ENCODE peak calls at places on chromosomes 16 and 17, in nine cellular contexts. One of them, this sample, is unnamed.
A peak's percentile ranks its signal among the peaks of the same experiment; 100 is the strongest.

GRCh38 chr17:63440770-63441335 is 5.3 kb downstream of the CYB561 start:
- DNase-seq in NCI-H526: no peak
- DNase-seq in T-helper 2 cell: no peak
- DNase-seq in EL: no peak
- DNase-seq in foreskin fibroblast: no peak
- DNase-seq in midbrain: no peak
- DNase-seq in skeletal muscle cell: no peak
- DNase-seq in activated CD4-positive, alpha-beta T cell treated with anti-CD3 and anti-CD28 coated beads, Interleukin-2, amount 50 U/mL, for 48 hours: no peak
- DNase-seq in activated T-helper 9 cell treated with anti-CD3 and anti-CD28 coated beads, Interleukin-2, amount 50 U/mL, for 16 hours: no peak
- DNase-seq in this sample: no peak

GRCh38 chr17:43936434-43936833 is 5.8 kb downstream of the PPY start:
- DNase-seq in midbrain: no peak
- DNase-seq in foreskin fibroblast: peak; percentile 59
- DNase-seq in T-helper 2 cell: no peak
- DNase-seq in skeletal muscle cell: no peak
- DNase-seq in NCI-H526: no peak
- DNase-seq in activated T-helper 9 cell treated with anti-CD3 and anti-CD28 coated beads, Interleukin-2, amount 50 U/mL, for 16 hours: no peak
- DNase-seq in EL: peak; percentile 64
- DNase-seq in activated CD4-positive, alpha-beta T cell treated with anti-CD3 and anti-CD28 coated beads, Interleukin-2, amount 50 U/mL, for 48 hours: no peak
- DNase-seq in this sample: no peak

GRCh38 chr17:81527591-81528383 is at the start of gene FSCN2:
- DNase-seq in skeletal muscle cell: no peak
- DNase-seq in NCI-H526: no peak
- DNase-seq in activated CD4-positive, alpha-beta T cell treated with anti-CD3 and anti-CD28 coated beads, Interleukin-2, amount 50 U/mL, for 48 hours: no peak
- DNase-seq in activated T-helper 9 cell treated with anti-CD3 and anti-CD28 coated beads, Interleukin-2, amount 50 U/mL, for 16 hours: no peak
- DNase-seq in midbrain: no peak
- DNase-seq in T-helper 2 cell: no peak
- DNase-seq in EL: peak; percentile 57
- DNase-seq in foreskin fibroblast: no peak
- DNase-seq in this sample: no peak

GRCh38 chr16:14119799-14120198 is 48.7 kb downstream of the MRTFB start:
- DNase-seq in skeletal muscle cell: no peak
- DNase-seq in T-helper 2 cell: no peak
- DNase-seq in activated CD4-positive, alpha-beta T cell treated with anti-CD3 and anti-CD28 coated beads, Interleukin-2, amount 50 U/mL, for 48 hours: no peak
- DNase-seq in EL: no peak
- DNase-seq in activated T-helper 9 cell treated with anti-CD3 and anti-CD28 coated beads, Interleukin-2, amount 50 U/mL, for 16 hours: no peak
- DNase-seq in foreskin fibroblast: no peak
- DNase-seq in NCI-H526: no peak
- DNase-seq in midbrain: no peak
- DNase-seq in this sample: no peak

GRCh38 chr17:49519781-49520180 is 24.7 kb downstream of the NGFR start:
- DNase-seq in EL: no peak
- DNase-seq in foreskin fibroblast: no peak
- DNase-seq in activated CD4-positive, alpha-beta T cell treated with anti-CD3 and anti-CD28 coated beads, Interleukin-2, amount 50 U/mL, for 48 hours: no peak
- DNase-seq in activated T-helper 9 cell treated with anti-CD3 and anti-CD28 coated beads, Interleukin-2, amount 50 U/mL, for 16 hours: no peak
- DNase-seq in NCI-H526: no peak
- DNase-seq in midbrain: no peak
- DNase-seq in T-helper 2 cell: no peak
- DNase-seq in skeletal muscle cell: no peak
- DNase-seq in this sample: peak; percentile 36

GRCh38 chr17:64231567-64232141 is 31.4 kb downstream of the TEX2 start:
- DNase-seq in EL: no peak
- DNase-seq in activated CD4-positive, alpha-beta T cell treated with anti-CD3 and anti-CD28 coated beads, Interleukin-2, amount 50 U/mL, for 48 hours: no peak
- DNase-seq in activated T-helper 9 cell treated with anti-CD3 and anti-CD28 coated beads, Interleukin-2, amount 50 U/mL, for 16 hours: no peak
- DNase-seq in foreskin fibroblast: no peak
- DNase-seq in skeletal muscle cell: no peak
- DNase-seq in T-helper 2 cell: no peak
- DNase-seq in midbrain: no peak
- DNase-seq in NCI-H526: no peak
- DNase-seq in this sample: no peak

GRCh38 chr17:15392326-15392739 is 50.9 kb upstream of the TEKT3 start:
- DNase-seq in activated T-helper 9 cell treated with anti-CD3 and anti-CD28 coated beads, Interleukin-2, amount 50 U/mL, for 16 hours: no peak
- DNase-seq in T-helper 2 cell: no peak
- DNase-seq in midbrain: no peak
- DNase-seq in foreskin fibroblast: peak; percentile 93
- DNase-seq in NCI-H526: no peak
- DNase-seq in activated CD4-positive, alpha-beta T cell treated with anti-CD3 and anti-CD28 coated beads, Interleukin-2, amount 50 U/mL, for 48 hours: no peak
- DNase-seq in skeletal muscle cell: peak; percentile 71
- DNase-seq in EL: peak; percentile 91
- DNase-seq in this sample: no peak

GRCh38 chr16:73058221-73058615 is 10.3 kb upstream of the ZFHX3 start:
- DNase-seq in foreskin fibroblast: no peak
- DNase-seq in skeletal muscle cell: no peak
- DNase-seq in midbrain: no peak
- DNase-seq in activated CD4-positive, alpha-beta T cell treated with anti-CD3 and anti-CD28 coated beads, Interleukin-2, amount 50 U/mL, for 48 hours: peak; percentile 32
- DNase-seq in NCI-H526: no peak
- DNase-seq in activated T-helper 9 cell treated with anti-CD3 and anti-CD28 coated beads, Interleukin-2, amount 50 U/mL, for 16 hours: no peak
- DNase-seq in T-helper 2 cell: no peak
- DNase-seq in EL: peak; percentile 58
- DNase-seq in this sample: no peak

GRCh38 chr16:2244301-2244700 is 7.1 kb downstream of the ECI1 start:
- DNase-seq in T-helper 2 cell: no peak
- DNase-seq in EL: no peak
- DNase-seq in NCI-H526: no peak
- DNase-seq in midbrain: no peak
- DNase-seq in activated CD4-positive, alpha-beta T cell treated with anti-CD3 and anti-CD28 coated beads, Interleukin-2, amount 50 U/mL, for 48 hours: no peak
- DNase-seq in skeletal muscle cell: no peak
- DNase-seq in activated T-helper 9 cell treated with anti-CD3 and anti-CD28 coated beads, Interleukin-2, amount 50 U/mL, for 16 hours: no peak
- DNase-seq in foreskin fibroblast: no peak
- DNase-seq in this sample: no peak

GRCh38 chr16:14564323-14564722 is 65.7 kb downstream of the PARN start:
- DNase-seq in EL: no peak
- DNase-seq in skeletal muscle cell: no peak
- DNase-seq in T-helper 2 cell: no peak
- DNase-seq in foreskin fibroblast: no peak
- DNase-seq in NCI-H526: peak; percentile 90
- DNase-seq in activated T-helper 9 cell treated with anti-CD3 and anti-CD28 coated beads, Interleukin-2, amount 50 U/mL, for 16 hours: no peak
- DNase-seq in activated CD4-positive, alpha-beta T cell treated with anti-CD3 and anti-CD28 coated beads, Interleukin-2, amount 50 U/mL, for 48 hours: no peak
- DNase-seq in midbrain: no peak
- DNase-seq in this sample: no peak

GRCh38 chr16:10684541-10685151 is 10.1 kb downstream of the TEKT5 start:
- DNase-seq in midbrain: no peak
- DNase-seq in skeletal muscle cell: no peak
- DNase-seq in activated T-helper 9 cell treated with anti-CD3 and anti-CD28 coated beads, Interleukin-2, amount 50 U/mL, for 16 hours: no peak
- DNase-seq in foreskin fibroblast: no peak
- DNase-seq in T-helper 2 cell: no peak
- DNase-seq in EL: no peak
- DNase-seq in activated CD4-positive, alpha-beta T cell treated with anti-CD3 and anti-CD28 coated beads, Interleukin-2, amount 50 U/mL, for 48 hours: no peak
- DNase-seq in NCI-H526: no peak
- DNase-seq in this sample: no peak

GRCh38 chr16:76787394-76787793 is 403.6 kb upstream of the MON1B start:
- DNase-seq in NCI-H526: no peak
- DNase-seq in activated T-helper 9 cell treated with anti-CD3 and anti-CD28 coated beads, Interleukin-2, amount 50 U/mL, for 16 hours: no peak
- DNase-seq in EL: no peak
- DNase-seq in midbrain: no peak
- DNase-seq in activated CD4-positive, alpha-beta T cell treated with anti-CD3 and anti-CD28 coated beads, Interleukin-2, amount 50 U/mL, for 48 hours: no peak
- DNase-seq in foreskin fibroblast: no peak
- DNase-seq in skeletal muscle cell: no peak
- DNase-seq in T-helper 2 cell: no peak
- DNase-seq in this sample: no peak

GRCh38 chr16:71645450-71645849 is 19.5 kb downstream of the MARVELD3 start:
- DNase-seq in midbrain: no peak
- DNase-seq in EL: peak; percentile 33
- DNase-seq in skeletal muscle cell: peak; percentile 9
- DNase-seq in activated CD4-positive, alpha-beta T cell treated with anti-CD3 and anti-CD28 coated beads, Interleukin-2, amount 50 U/mL, for 48 hours: no peak
- DNase-seq in activated T-helper 9 cell treated with anti-CD3 and anti-CD28 coated beads, Interleukin-2, amount 50 U/mL, for 16 hours: no peak
- DNase-seq in NCI-H526: no peak
- DNase-seq in foreskin fibroblast: no peak
- DNase-seq in T-helper 2 cell: no peak
- DNase-seq in this sample: no peak

GRCh38 chr16:83681421-83681820 is 126.4 kb upstream of the HSBP1 start:
- DNase-seq in T-helper 2 cell: no peak
- DNase-seq in activated CD4-positive, alpha-beta T cell treated with anti-CD3 and anti-CD28 coated beads, Interleukin-2, amount 50 U/mL, for 48 hours: no peak
- DNase-seq in NCI-H526: no peak
- DNase-seq in foreskin fibroblast: no peak
- DNase-seq in midbrain: no peak
- DNase-seq in activated T-helper 9 cell treated with anti-CD3 and anti-CD28 coated beads, Interleukin-2, amount 50 U/mL, for 16 hours: no peak
- DNase-seq in skeletal muscle cell: no peak
- DNase-seq in EL: no peak
- DNase-seq in this sample: no peak

GRCh38 chr17:46163929-46164594 is 29.2 kb downstream of the KANSL1 start:
- DNase-seq in activated T-helper 9 cell treated with anti-CD3 and anti-CD28 coated beads, Interleukin-2, amount 50 U/mL, for 16 hours: no peak
- DNase-seq in T-helper 2 cell: no peak
- DNase-seq in EL: no peak
- DNase-seq in NCI-H526: no peak
- DNase-seq in foreskin fibroblast: no peak
- DNase-seq in skeletal muscle cell: no peak
- DNase-seq in activated CD4-positive, alpha-beta T cell treated with anti-CD3 and anti-CD28 coated beads, Interleukin-2, amount 50 U/mL, for 48 hours: no peak
- DNase-seq in midbrain: no peak
- DNase-seq in this sample: no peak

GRCh38 chr17:81380682-81381518 is 14.4 kb upstream of the BAHCC1 start:
- DNase-seq in T-helper 2 cell: no peak
- DNase-seq in activated CD4-positive, alpha-beta T cell treated with anti-CD3 and anti-CD28 coated beads, Interleukin-2, amount 50 U/mL, for 48 hours: no peak
- DNase-seq in midbrain: no peak
- DNase-seq in NCI-H526: no peak
- DNase-seq in EL: no peak
- DNase-seq in foreskin fibroblast: no peak
- DNase-seq in skeletal muscle cell: no peak
- DNase-seq in activated T-helper 9 cell treated with anti-CD3 and anti-CD28 coated beads, Interleukin-2, amount 50 U/mL, for 16 hours: no peak
- DNase-seq in this sample: no peak

GRCh38 chr17:78176548-78177025 is 8.2 kb downstream of the SYNGR2 start:
- DNase-seq in activated T-helper 9 cell treated with anti-CD3 and anti-CD28 coated beads, Interleukin-2, amount 50 U/mL, for 16 hours: peak; percentile 67
- DNase-seq in NCI-H526: peak; percentile 11
- DNase-seq in T-helper 2 cell: peak; percentile 54
- DNase-seq in midbrain: peak; percentile 52
- DNase-seq in skeletal muscle cell: no peak
- DNase-seq in EL: peak; percentile 31
- DNase-seq in foreskin fibroblast: no peak
- DNase-seq in activated CD4-positive, alpha-beta T cell treated with anti-CD3 and anti-CD28 coated beads, Interleukin-2, amount 50 U/mL, for 48 hours: peak; percentile 77
- DNase-seq in this sample: peak; percentile 92

GRCh38 chr17:81986606-81987005 is 9.2 kb downstream of the ASPSCR1 start:
- DNase-seq in skeletal muscle cell: no peak
- DNase-seq in activated T-helper 9 cell treated with anti-CD3 and anti-CD28 coated beads, Interleukin-2, amount 50 U/mL, for 16 hours: no peak
- DNase-seq in midbrain: no peak
- DNase-seq in activated CD4-positive, alpha-beta T cell treated with anti-CD3 and anti-CD28 coated beads, Interleukin-2, amount 50 U/mL, for 48 hours: no peak
- DNase-seq in NCI-H526: no peak
- DNase-seq in foreskin fibroblast: no peak
- DNase-seq in EL: no peak
- DNase-seq in T-helper 2 cell: no peak
- DNase-seq in this sample: no peak

GRCh38 chr16:685967-686366 is 1.8 kb upstream of the JMJD8 start:
- DNase-seq in foreskin fibroblast: no peak
- DNase-seq in NCI-H526: no peak
- DNase-seq in T-helper 2 cell: no peak
- DNase-seq in activated T-helper 9 cell treated with anti-CD3 and anti-CD28 coated beads, Interleukin-2, amount 50 U/mL, for 16 hours: no peak
- DNase-seq in midbrain: no peak
- DNase-seq in skeletal muscle cell: no peak
- DNase-seq in activated CD4-positive, alpha-beta T cell treated with anti-CD3 and anti-CD28 coated beads, Interleukin-2, amount 50 U/mL, for 48 hours: no peak
- DNase-seq in EL: peak; percentile 48
- DNase-seq in this sample: no peak

GRCh38 chr17:74981979-74982662 is 5.3 kb upstream of the CDR2L start:
- DNase-seq in foreskin fibroblast: peak; percentile 52
- DNase-seq in skeletal muscle cell: no peak
- DNase-seq in T-helper 2 cell: peak; percentile 83
- DNase-seq in NCI-H526: peak; percentile 35
- DNase-seq in midbrain: peak; percentile 88
- DNase-seq in activated T-helper 9 cell treated with anti-CD3 and anti-CD28 coated beads, Interleukin-2, amount 50 U/mL, for 16 hours: peak; percentile 71
- DNase-seq in EL: peak; percentile 69
- DNase-seq in activated CD4-positive, alpha-beta T cell treated with anti-CD3 and anti-CD28 coated beads, Interleukin-2, amount 50 U/mL, for 48 hours: peak; percentile 79
- DNase-seq in this sample: peak; percentile 93

GRCh38 chr17:48603959-48604769 is 622 bp downstream of the HOXB6 start:
- DNase-seq in NCI-H526: no peak
- DNase-seq in midbrain: no peak
- DNase-seq in skeletal muscle cell: no peak
- DNase-seq in activated T-helper 9 cell treated with anti-CD3 and anti-CD28 coated beads, Interleukin-2, amount 50 U/mL, for 16 hours: no peak
- DNase-seq in foreskin fibroblast: no peak
- DNase-seq in EL: no peak
- DNase-seq in T-helper 2 cell: no peak
- DNase-seq in activated CD4-positive, alpha-beta T cell treated with anti-CD3 and anti-CD28 coated beads, Interleukin-2, amount 50 U/mL, for 48 hours: no peak
- DNase-seq in this sample: no peak

GRCh38 chr17:45265823-45266222 is 3.9 kb upstream of the SPATA32 start:
- DNase-seq in NCI-H526: no peak
- DNase-seq in skeletal muscle cell: peak; percentile 72
- DNase-seq in midbrain: no peak
- DNase-seq in activated T-helper 9 cell treated with anti-CD3 and anti-CD28 coated beads, Interleukin-2, amount 50 U/mL, for 16 hours: no peak
- DNase-seq in T-helper 2 cell: no peak
- DNase-seq in foreskin fibroblast: peak; percentile 89
- DNase-seq in activated CD4-positive, alpha-beta T cell treated with anti-CD3 and anti-CD28 coated beads, Interleukin-2, amount 50 U/mL, for 48 hours: no peak
- DNase-seq in EL: peak; percentile 92
- DNase-seq in this sample: no peak

GRCh38 chr17:58187063-58187462 is 5.5 kb upstream of the EPX start:
- DNase-seq in T-helper 2 cell: no peak
- DNase-seq in NCI-H526: no peak
- DNase-seq in activated T-helper 9 cell treated with anti-CD3 and anti-CD28 coated beads, Interleukin-2, amount 50 U/mL, for 16 hours: no peak
- DNase-seq in foreskin fibroblast: no peak
- DNase-seq in activated CD4-positive, alpha-beta T cell treated with anti-CD3 and anti-CD28 coated beads, Interleukin-2, amount 50 U/mL, for 48 hours: no peak
- DNase-seq in skeletal muscle cell: no peak
- DNase-seq in midbrain: no peak
- DNase-seq in EL: no peak
- DNase-seq in this sample: no peak

GRCh38 chr16:55497558-55497957 is 11.3 kb upstream of the LPCAT2 start:
- DNase-seq in T-helper 2 cell: no peak
- DNase-seq in activated CD4-positive, alpha-beta T cell treated with anti-CD3 and anti-CD28 coated beads, Interleukin-2, amount 50 U/mL, for 48 hours: no peak
- DNase-seq in NCI-H526: no peak
- DNase-seq in foreskin fibroblast: no peak
- DNase-seq in EL: no peak
- DNase-seq in skeletal muscle cell: no peak
- DNase-seq in activated T-helper 9 cell treated with anti-CD3 and anti-CD28 coated beads, Interleukin-2, amount 50 U/mL, for 16 hours: no peak
- DNase-seq in midbrain: no peak
- DNase-seq in this sample: no peak

GRCh38 chr17:1206016-1206787 is 26.4 kb upstream of the ABR start:
- DNase-seq in activated CD4-positive, alpha-beta T cell treated with anti-CD3 and anti-CD28 coated beads, Interleukin-2, amount 50 U/mL, for 48 hours: no peak
- DNase-seq in T-helper 2 cell: no peak
- DNase-seq in skeletal muscle cell: no peak
- DNase-seq in midbrain: no peak
- DNase-seq in activated T-helper 9 cell treated with anti-CD3 and anti-CD28 coated beads, Interleukin-2, amount 50 U/mL, for 16 hours: no peak
- DNase-seq in NCI-H526: no peak
- DNase-seq in foreskin fibroblast: no peak
- DNase-seq in EL: no peak
- DNase-seq in this sample: no peak

GRCh38 chr17:33201255-33201654 is 91.8 kb downstream of the ASIC2 start:
- DNase-seq in activated CD4-positive, alpha-beta T cell treated with anti-CD3 and anti-CD28 coated beads, Interleukin-2, amount 50 U/mL, for 48 hours: no peak
- DNase-seq in skeletal muscle cell: no peak
- DNase-seq in EL: no peak
- DNase-seq in foreskin fibroblast: no peak
- DNase-seq in T-helper 2 cell: no peak
- DNase-seq in activated T-helper 9 cell treated with anti-CD3 and anti-CD28 coated beads, Interleukin-2, amount 50 U/mL, for 16 hours: no peak
- DNase-seq in NCI-H526: no peak
- DNase-seq in midbrain: no peak
- DNase-seq in this sample: no peak

GRCh38 chr17:76847031-76847430 is 21.2 kb upstream of the MGAT5B start:
- DNase-seq in activated T-helper 9 cell treated with anti-CD3 and anti-CD28 coated beads, Interleukin-2, amount 50 U/mL, for 16 hours: no peak
- DNase-seq in midbrain: no peak
- DNase-seq in foreskin fibroblast: no peak
- DNase-seq in skeletal muscle cell: no peak
- DNase-seq in EL: no peak
- DNase-seq in NCI-H526: no peak
- DNase-seq in T-helper 2 cell: no peak
- DNase-seq in activated CD4-positive, alpha-beta T cell treated with anti-CD3 and anti-CD28 coated beads, Interleukin-2, amount 50 U/mL, for 48 hours: no peak
- DNase-seq in this sample: no peak

GRCh38 chr16:2514333-2515179 is 804 bp downstream of the ATP6V0C start:
- DNase-seq in EL: no peak
- DNase-seq in NCI-H526: no peak
- DNase-seq in skeletal muscle cell: no peak
- DNase-seq in midbrain: no peak
- DNase-seq in activated T-helper 9 cell treated with anti-CD3 and anti-CD28 coated beads, Interleukin-2, amount 50 U/mL, for 16 hours: peak; percentile 28
- DNase-seq in activated CD4-positive, alpha-beta T cell treated with anti-CD3 and anti-CD28 coated beads, Interleukin-2, amount 50 U/mL, for 48 hours: peak; percentile 27
- DNase-seq in T-helper 2 cell: peak; percentile 55
- DNase-seq in foreskin fibroblast: no peak
- DNase-seq in this sample: peak; percentile 79

GRCh38 chr17:32755045-32755805 is 121.7 kb downstream of the MYO1D start:
- DNase-seq in activated T-helper 9 cell treated with anti-CD3 and anti-CD28 coated beads, Interleukin-2, amount 50 U/mL, for 16 hours: no peak
- DNase-seq in T-helper 2 cell: peak; percentile 18
- DNase-seq in foreskin fibroblast: peak; percentile 30
- DNase-seq in skeletal muscle cell: peak; percentile 32
- DNase-seq in midbrain: peak; percentile 87
- DNase-seq in EL: peak; percentile 68
- DNase-seq in activated CD4-positive, alpha-beta T cell treated with anti-CD3 and anti-CD28 coated beads, Interleukin-2, amount 50 U/mL, for 48 hours: no peak
- DNase-seq in NCI-H526: peak; percentile 54
- DNase-seq in this sample: no peak

GRCh38 chr16:24729967-24730815 is 740 bp downstream of the TNRC6A start:
- DNase-seq in activated CD4-positive, alpha-beta T cell treated with anti-CD3 and anti-CD28 coated beads, Interleukin-2, amount 50 U/mL, for 48 hours: peak; percentile 38
- DNase-seq in EL: peak; percentile 35
- DNase-seq in skeletal muscle cell: no peak
- DNase-seq in NCI-H526: no peak
- DNase-seq in T-helper 2 cell: peak; percentile 17
- DNase-seq in midbrain: peak; percentile 35
- DNase-seq in foreskin fibroblast: no peak
- DNase-seq in activated T-helper 9 cell treated with anti-CD3 and anti-CD28 coated beads, Interleukin-2, amount 50 U/mL, for 16 hours: peak; percentile 17
- DNase-seq in this sample: peak; percentile 81

This sample was measured in activated effector memory CD4-positive, alpha-beta T cell treated with anti-CD3 and anti-CD28 coated beads, Interleukin-2, amount 50 U/mL, for 16 hours.